ENCODE peak calls at places on chromosomes 13 and 19, in eight cellular contexts. One of them, this sample, is unnamed.

GRCh38 chr13:113726961-113727411 is 32.0 kb upstream of the TMEM255B start:
- DNase-seq in DMS153: no peak
- DNase-seq in aorta: peak
- DNase-seq in left colon: no peak
- DNase-seq in KG1: no peak
- DNase-seq in thyroid gland: no peak
- DNase-seq in dermis blood vessel endothelial cell: peak
- DNase-seq in NCI-H1694 treated with DMSO at 0.1 percent for 48 hours: no peak
- DNase-seq in this sample: no peak

GRCh38 chr19:35671818-35672217 is 5.5 kb downstream of the UPK1A start:
- DNase-seq in DMS153: no peak
- DNase-seq in aorta: no peak
- DNase-seq in left colon: no peak
- DNase-seq in KG1: no peak
- DNase-seq in thyroid gland: no peak
- DNase-seq in dermis blood vessel endothelial cell: no peak
- DNase-seq in NCI-H1694 treated with DMSO at 0.1 percent for 48 hours: no peak
- DNase-seq in this sample: no peak

GRCh38 chr19:21586341-21587116 is 81.1 kb downstream of the ZNF429 start:
- DNase-seq in DMS153: no peak
- DNase-seq in aorta: peak
- DNase-seq in left colon: peak
- DNase-seq in KG1: no peak
- DNase-seq in thyroid gland: peak
- DNase-seq in dermis blood vessel endothelial cell: no peak
- DNase-seq in NCI-H1694 treated with DMSO at 0.1 percent for 48 hours: no peak
- DNase-seq in this sample: no peak

GRCh38 chr19:10546817-10547216 is 3.1 kb downstream of the ATG4D start:
- DNase-seq in DMS153: no peak
- DNase-seq in aorta: no peak
- DNase-seq in left colon: no peak
- DNase-seq in KG1: no peak
- DNase-seq in thyroid gland: no peak
- DNase-seq in dermis blood vessel endothelial cell: no peak
- DNase-seq in NCI-H1694 treated with DMSO at 0.1 percent for 48 hours: no peak
- DNase-seq in this sample: no peak

GRCh38 chr13:110680852-110681251 is 25.1 kb downstream of the CARS2 start:
- DNase-seq in DMS153: no peak
- DNase-seq in aorta: no peak
- DNase-seq in left colon: no peak
- DNase-seq in KG1: no peak
- DNase-seq in thyroid gland: no peak
- DNase-seq in dermis blood vessel endothelial cell: peak
- DNase-seq in NCI-H1694 treated with DMSO at 0.1 percent for 48 hours: peak
- DNase-seq in this sample: peak

GRCh38 chr13:52411629-52412028 is 5.7 kb upstream of the THSD1 start:
- DNase-seq in DMS153: no peak
- DNase-seq in aorta: no peak
- DNase-seq in left colon: no peak
- DNase-seq in KG1: no peak
- DNase-seq in thyroid gland: no peak
- DNase-seq in dermis blood vessel endothelial cell: no peak
- DNase-seq in NCI-H1694 treated with DMSO at 0.1 percent for 48 hours: no peak
- DNase-seq in this sample: no peak

GRCh38 chr19:54478677-54479266 is 5.7 kb upstream of the CDC42EP5 start:
- DNase-seq in DMS153: no peak
- DNase-seq in aorta: peak
- DNase-seq in left colon: peak
- DNase-seq in KG1: peak
- DNase-seq in thyroid gland: no peak
- DNase-seq in dermis blood vessel endothelial cell: peak
- DNase-seq in NCI-H1694 treated with DMSO at 0.1 percent for 48 hours: peak
- DNase-seq in this sample: peak

GRCh38 chr19:31885280-31885853 is 460.0 kb upstream of the ZNF507 start:
- DNase-seq in DMS153: no peak
- DNase-seq in aorta: no peak
- DNase-seq in left colon: no peak
- DNase-seq in KG1: no peak
- DNase-seq in thyroid gland: no peak
- DNase-seq in dermis blood vessel endothelial cell: no peak
- DNase-seq in NCI-H1694 treated with DMSO at 0.1 percent for 48 hours: no peak
- DNase-seq in this sample: no peak

GRCh38 chr19:44587863-44588752 is 25.3 kb upstream of the IGSF23 start:
- DNase-seq in DMS153: no peak
- DNase-seq in aorta: no peak
- DNase-seq in left colon: no peak
- DNase-seq in KG1: no peak
- DNase-seq in thyroid gland: no peak
- DNase-seq in dermis blood vessel endothelial cell: peak
- DNase-seq in NCI-H1694 treated with DMSO at 0.1 percent for 48 hours: no peak
- DNase-seq in this sample: peak

GRCh38 chr19:42563352-42564210 is 31.1 kb downstream of the CEACAM8 start:
- DNase-seq in DMS153: no peak
- DNase-seq in aorta: no peak
- DNase-seq in left colon: peak
- DNase-seq in KG1: no peak
- DNase-seq in thyroid gland: peak
- DNase-seq in dermis blood vessel endothelial cell: peak
- DNase-seq in NCI-H1694 treated with DMSO at 0.1 percent for 48 hours: no peak
- DNase-seq in this sample: peak

GRCh38 chr13:100363874-100364273 is 224.7 kb downstream of the GGACT start:
- DNase-seq in DMS153: no peak
- DNase-seq in aorta: no peak
- DNase-seq in left colon: no peak
- DNase-seq in KG1: no peak
- DNase-seq in thyroid gland: no peak
- DNase-seq in dermis blood vessel endothelial cell: no peak
- DNase-seq in NCI-H1694 treated with DMSO at 0.1 percent for 48 hours: no peak
- DNase-seq in this sample: peak

GRCh38 chr13:113028336-113029060 is 59.5 kb downstream of the MCF2L start:
- DNase-seq in DMS153: no peak
- DNase-seq in aorta: no peak
- DNase-seq in left colon: no peak
- DNase-seq in KG1: no peak
- DNase-seq in thyroid gland: no peak
- DNase-seq in dermis blood vessel endothelial cell: no peak
- DNase-seq in NCI-H1694 treated with DMSO at 0.1 percent for 48 hours: no peak
- DNase-seq in this sample: no peak

GRCh38 chr13:26442541-26442940 is 114.9 kb upstream of the WASF3 start:
- DNase-seq in DMS153: no peak
- DNase-seq in aorta: no peak
- DNase-seq in left colon: no peak
- DNase-seq in KG1: no peak
- DNase-seq in thyroid gland: no peak
- DNase-seq in dermis blood vessel endothelial cell: no peak
- DNase-seq in NCI-H1694 treated with DMSO at 0.1 percent for 48 hours: no peak
- DNase-seq in this sample: no peak

This sample was measured in endothelial cell of umbilical vein.